ENCODE peak calls at places on chromosomes 13 and 19, in eight cellular contexts. S is activated gamma-delta T cell treated with Interleukin-2 at 50 U/mL for 16 hours; D is naive B cell; E is epithelial cell of esophagus; B is stimulated activated CD4-positive, alpha-beta T cell treated with anti-CD3 and anti-CD28 coated beads, Interleukin-12 subunit alpha, Interleukin-12 subunit beta, amount 100 ng/mL, for 4 hours; T is posterior cingulate gyrus; F is body of pancreas; R is T-cell. P is an unnamed sample.
A peak's percentile ranks its signal among the peaks of the same experiment; 100 is the strongest.

GRCh38 chr19:35643255-35644205 is 2.0 kb downstream of the ETV2 start:
- DNase-seq in S (peak; percentile 75), D (peak; percentile 81), E (peak; percentile 82), B (peak; percentile 71), T (no peak), F (peak; percentile 89), R (peak; percentile 66), P (peak; percentile 87)

GRCh38 chr19:55082023-55082851 is 6.6 kb downstream of the EPS8L1 start:
- DNase-seq in S (peak; percentile 18), D (no peak), E (peak; percentile 38), B (peak; percentile 40), T (no peak), F (no peak), R (peak; percentile 26), P (peak; percentile 48)

GRCh38 chr19:2759392-2759791 is 19.6 kb upstream of the SLC39A3 start:
- DNase-seq in S (no peak), D (no peak), E (no peak), B (no peak), T (no peak), F (no peak), R (no peak), P (no peak)

GRCh38 chr19:8240274-8241229 is 31.4 kb downstream of the CERS4 start:
- DNase-seq in S (peak; percentile 65), D (peak; percentile 27), E (peak; percentile 37), B (no peak), T (peak; percentile 84), F (peak; percentile 92), R (peak; percentile 34), P (peak; percentile 91)

GRCh38 chr19:49887653-49888477 is 8.8 kb downstream of the IL4I1 start:
- DNase-seq in S (no peak), D (no peak), E (no peak), B (no peak), T (no peak), F (no peak), R (no peak), P (peak; percentile 15)

GRCh38 chr19:43789029-43789428 is 8.3 kb upstream of the KCNN4 start:
- DNase-seq in S (no peak), D (no peak), E (peak; percentile 66), B (no peak), T (no peak), F (no peak), R (no peak), P (no peak)

GRCh38 chr13:106570354-106570822 is 2.5 kb upstream of the ARGLU1 start:
- DNase-seq in S (peak; percentile 53), D (peak; percentile 52), E (peak; percentile 50), B (peak; percentile 57), T (no peak), F (peak; percentile 81), R (peak; percentile 64), P (peak; percentile 56)

GRCh38 chr19:6211632-6212402 is 68.0 kb downstream of the MLLT1 start:
- DNase-seq in S (no peak), D (no peak), E (no peak), B (no peak), T (no peak), F (no peak), R (no peak), P (no peak)

GRCh38 chr13:42681394-42681793 is 100.0 kb upstream of the FAM216B start:
- DNase-seq in S (no peak), D (no peak), E (no peak), B (no peak), T (peak; percentile 36), F (no peak), R (no peak), P (no peak)

GRCh38 chr13:47829684-47830083 is 171.4 kb downstream of the SUCLA2 start:
- DNase-seq in S (no peak), D (no peak), E (no peak), B (no peak), T (no peak), F (no peak), R (no peak), P (no peak)

GRCh38 chr13:54194233-54195024 is 1165.8 kb downstream of the OLFM4 start:
- DNase-seq in S (no peak), D (no peak), E (no peak), B (no peak), T (no peak), F (no peak), R (no peak), P (no peak)

GRCh38 chr13:32206097-32206740 is 108.9 kb downstream of the ZAR1L start:
- DNase-seq in S (no peak), D (no peak), E (peak; percentile 51), B (no peak), T (no peak), F (no peak), R (no peak), P (no peak)

GRCh38 chr19:32800191-32800590 is 69.4 kb downstream of the SLC7A9 start:
- DNase-seq in S (no peak), D (no peak), E (no peak), B (no peak), T (no peak), F (no peak), R (no peak), P (no peak)

GRCh38 chr13:51581148-51581820 is 3.0 kb upstream of the WDFY2 start:
- DNase-seq in S (no peak), D (no peak), E (no peak), B (no peak), T (no peak), F (no peak), R (no peak), P (no peak)

GRCh38 chr13:28636677-28637317 is 22.1 kb upstream of the POMP start:
- DNase-seq in S (peak; percentile 14), D (peak; percentile 83), E (peak; percentile 76), B (peak; percentile 16), T (peak; percentile 26), F (peak; percentile 42), R (no peak), P (peak; percentile 47)

GRCh38 chr13:40406405-40407138 is 259.9 kb downstream of the FOXO1 start:
- DNase-seq in S (no peak), D (no peak), E (peak; percentile 51), B (no peak), T (no peak), F (no peak), R (no peak), P (no peak)

GRCh38 chr19:12721656-12722565 is 1.8 kb downstream of the TNPO2 start:
- DNase-seq in S (peak; percentile 47), D (peak; percentile 42), E (peak; percentile 63), B (peak; percentile 51), T (peak; percentile 52), F (peak; percentile 63), R (peak; percentile 35), P (peak; percentile 80)

GRCh38 chr19:23415561-23416191 is 20.4 kb upstream of the ZNF91 start:
- DNase-seq in S (no peak), D (no peak), E (peak; percentile 50), B (peak; percentile 5), T (no peak), F (no peak), R (no peak), P (no peak)

GRCh38 chr13:23506821-23507210 is 63.4 kb upstream of the TNFRSF19 start:
- DNase-seq in S (no peak), D (no peak), E (no peak), B (no peak), T (no peak), F (no peak), R (no peak), P (no peak)

GRCh38 chr19:41987141-41987860 is 6.7 kb downstream of the ATP1A3 start:
- DNase-seq in S (no peak), D (no peak), E (no peak), B (no peak), T (no peak), F (no peak), R (no peak), P (no peak)

GRCh38 chr13:81106348-81106747 is 765.4 kb upstream of the SPRY2 start:
- DNase-seq in S (no peak), D (no peak), E (no peak), B (no peak), T (no peak), F (no peak), R (no peak), P (no peak)

GRCh38 chr19:36030264-36031148 is 2.2 kb downstream of the CLIP3 start:
- DNase-seq in S (no peak), D (no peak), E (peak; percentile 41), B (no peak), T (no peak), F (no peak), R (no peak), P (no peak)

GRCh38 chr19:39263912-39264305 is 4.3 kb upstream of the IFNL2 start:
- DNase-seq in S (no peak), D (no peak), E (no peak), B (no peak), T (no peak), F (peak; percentile 25), R (no peak), P (no peak)